ENCODE peak calls at places on chromosomes 2 and 18, in nine cellular contexts. U, Y, Z, F, N, D, J, I and M are unnamed samples.

GRCh38 chr2:68831688-68832087 is 39.5 kb downstream of the BMP10 start:
- DNase-seq in U (no peak), Y (no peak), Z (no peak), F (no peak), N (no peak), D (no peak), J (no peak), I (no peak), M (no peak)

GRCh38 chr2:33015421-33016142 is 68.8 kb downstream of the LTBP1 start:
- DNase-seq in U (no peak), Y (no peak), Z (no peak), F (no peak), N (no peak), D (peak), J (peak), I (no peak), M (no peak)

GRCh38 chr2:64918220-64918886 is 70.8 kb upstream of the SLC1A4 start:
- DNase-seq in U (no peak), Y (no peak), Z (no peak), F (no peak), N (no peak), D (no peak), J (no peak), I (no peak), M (no peak)

GRCh38 chr2:73053316-73054114 is 18.0 kb downstream of the SFXN5 start:
- DNase-seq in U (no peak), Y (no peak), Z (no peak), F (no peak), N (no peak), D (no peak), J (no peak), I (no peak), M (no peak)

GRCh38 chr2:48529189-48529588 is 765 bp upstream of the STON1 start:
- DNase-seq in U (no peak), Y (no peak), Z (no peak), F (no peak), N (no peak), D (no peak), J (no peak), I (no peak), M (no peak)

GRCh38 chr2:235952714-235953113 is 215.5 kb downstream of the GBX2 start:
- DNase-seq in U (no peak), Y (no peak), Z (no peak), F (no peak), N (no peak), D (no peak), J (no peak), I (no peak), M (no peak)

GRCh38 chr2:226793615-226794014 is 6.0 kb downstream of the IRS1 start:
- DNase-seq in U (no peak), Y (no peak), Z (no peak), F (no peak), N (no peak), D (no peak), J (no peak), I (no peak), M (no peak)

GRCh38 chr2:42906557-42907380 is 114.4 kb upstream of the HAAO start:
- DNase-seq in U (no peak), Y (no peak), Z (peak), F (no peak), N (no peak), D (no peak), J (no peak), I (no peak), M (no peak)

GRCh38 chr18:57891707-57892391 is 88.7 kb upstream of the ATP8B1 start:
- DNase-seq in U (no peak), Y (no peak), Z (no peak), F (no peak), N (no peak), D (no peak), J (no peak), I (no peak), M (no peak)

GRCh38 chr2:103823847-103824246 is 1030.1 kb upstream of the POU3F3 start:
- DNase-seq in U (no peak), Y (no peak), Z (no peak), F (no peak), N (no peak), D (no peak), J (no peak), I (no peak), M (no peak)

GRCh38 chr2:11121099-11121822 is 34.0 kb upstream of the SLC66A3 start:
- DNase-seq in U (no peak), Y (no peak), Z (no peak), F (no peak), N (no peak), D (no peak), J (no peak), I (no peak), M (no peak)

DNA sequence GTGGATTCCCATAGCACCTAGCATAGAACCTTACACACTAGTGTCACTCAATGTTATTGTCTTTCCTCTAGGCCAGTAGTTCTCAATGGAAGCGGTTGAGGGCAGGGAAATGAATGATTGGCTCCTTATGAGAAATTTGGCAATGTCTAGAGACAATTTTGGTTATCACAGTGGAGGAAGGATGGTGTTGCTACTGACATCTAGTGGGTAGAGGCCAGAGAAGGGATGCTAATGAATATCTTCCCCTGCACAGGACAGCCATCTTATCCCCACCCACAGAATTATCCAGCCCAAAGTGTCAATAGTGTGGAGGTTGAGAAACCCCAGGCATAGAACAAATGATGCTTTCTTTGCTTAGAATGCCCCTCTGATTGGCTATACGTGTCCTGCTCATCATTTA is 15.8 kb downstream of the C18orf63 start:
- DNase-seq in U (no peak), Y (no peak), Z (no peak), F (no peak), N (no peak), D (no peak), J (no peak), I (no peak), M (no peak)
- TF ChIP-seq CTCF in U (no peak), Y (peak), Z (peak), F (no peak), N (no peak), D (no peak), J (no peak), I (no peak), M (no peak)

GRCh38 chr2:46167406-46167805 is 129.8 kb upstream of the EPAS1 start:
- DNase-seq in U (no peak), Y (no peak), Z (no peak), F (no peak), N (no peak), D (no peak), J (no peak), I (no peak), M (no peak)
- TF ChIP-seq CTCF in U (no peak), Y (no peak), Z (no peak), F (no peak), N (no peak), D (no peak), J (no peak), I (no peak), M (no peak)

GRCh38 chr2:8216397-8216796 is 465.5 kb upstream of the ID2 start:
- DNase-seq in U (no peak), Y (no peak), Z (no peak), F (no peak), N (no peak), D (peak), J (no peak), I (no peak), M (no peak)

GRCh38 chr2:8219096-8219495 is 462.8 kb upstream of the ID2 start:
- DNase-seq in U (no peak), Y (no peak), Z (no peak), F (no peak), N (no peak), D (no peak), J (no peak), I (no peak), M (no peak)

GRCh38 chr2:8222979-8223730 is 458.7 kb upstream of the ID2 start:
- DNase-seq in U (no peak), Y (no peak), Z (no peak), F (no peak), N (no peak), D (no peak), J (no peak), I (no peak), M (no peak)

GRCh38 chr2:8217366-8218125 is 464.3 kb upstream of the ID2 start:
- DNase-seq in U (no peak), Y (no peak), Z (no peak), F (no peak), N (no peak), D (no peak), J (no peak), I (no peak), M (no peak)

GRCh38 chr2:8219631-8220393 is 462.0 kb upstream of the ID2 start:
- DNase-seq in U (no peak), Y (no peak), Z (peak), F (no peak), N (no peak), D (no peak), J (no peak), I (no peak), M (no peak)
- TF ChIP-seq CTCF in U (no peak), Y (no peak), Z (no peak), F (no peak), N (no peak), D (no peak), J (no peak), I (no peak), M (no peak)

GRCh38 chr2:174217883-174218282 is 30.4 kb downstream of the OLA1 start:
- DNase-seq in U (no peak), Y (no peak), Z (no peak), F (no peak), N (no peak), D (no peak), J (no peak), I (no peak), M (no peak)
- TF ChIP-seq CTCF in U (no peak), Y (no peak), Z (no peak), F (no peak), N (no peak), D (no peak), J (no peak), I (no peak), M (no peak)

GRCh38 chr2:148553332-148553887 is 91.1 kb upstream of the EPC2 start:
- DNase-seq in U (no peak), Y (no peak), Z (no peak), F (no peak), N (no peak), D (no peak), J (no peak), I (no peak), M (no peak)

GRCh38 chr2:148555622-148556294 is 88.8 kb upstream of the EPC2 start:
- DNase-seq in U (no peak), Y (no peak), Z (no peak), F (no peak), N (no peak), D (no peak), J (no peak), I (no peak), M (no peak)

GRCh38 chr2:148557844-148558436 is 86.6 kb upstream of the EPC2 start:
- DNase-seq in U (no peak), Y (no peak), Z (no peak), F (no peak), N (no peak), D (no peak), J (no peak), I (no peak), M (no peak)

GRCh38 chr2:148552675-148553331 is 91.7 kb upstream of the EPC2 start:
- DNase-seq in U (no peak), Y (no peak), Z (no peak), F (no peak), N (no peak), D (no peak), J (no peak), I (no peak), M (no peak)

GRCh38 chr2:148554459-148555247 is 89.9 kb upstream of the EPC2 start:
- DNase-seq in U (no peak), Y (no peak), Z (no peak), F (no peak), N (no peak), D (no peak), J (no peak), I (no peak), M (no peak)
- TF ChIP-seq CTCF in U (no peak), Y (no peak), Z (no peak), F (no peak), N (no peak), D (no peak), J (no peak), I (no peak), M (no peak)